ENCODE peak calls at places on chromosomes 12 and 14, in seven cellular contexts. I, H, X, B, O, C and K are unnamed samples.

GRCh38 chr12:47912575-47912974 is 7.8 kb upstream of the VDR start:
- DNase-seq in I (no peak), H (no peak), X (no peak), B (no peak), O (no peak), C (no peak), K (no peak)

GRCh38 chr14:41605550-41606248 is 977 bp upstream of the LRFN5 start:
- DNase-seq in I (no peak), H (peak), X (no peak), B (no peak), O (peak), C (peak), K (peak)

GRCh38 chr12:109736552-109737108 is 23.0 kb downstream of the FAM222A start:
- DNase-seq in I (peak), H (peak), X (no peak), B (peak), O (peak), C (peak), K (no peak)

GRCh38 chr12:131381716-131382430 is 329.0 kb upstream of the SFSWAP start:
- DNase-seq in I (no peak), H (no peak), X (no peak), B (no peak), O (no peak), C (no peak), K (no peak)

GRCh38 chr12:97026901-97027300 is 119.8 kb downstream of the NEDD1 start:
- DNase-seq in I (no peak), H (no peak), X (no peak), B (no peak), O (no peak), C (no peak), K (no peak)

GRCh38 chr12:47822386-47822785 is 2.7 kb upstream of the HDAC7 start:
- DNase-seq in I (no peak), H (no peak), X (no peak), B (no peak), O (no peak), C (no peak), K (no peak)

GRCh38 chr14:31545328-31545727 is 15.9 kb upstream of the NUBPL start:
- DNase-seq in I (no peak), H (no peak), X (no peak), B (no peak), O (no peak), C (no peak), K (no peak)

GRCh38 chr14:102629700-102630365 is 37.4 kb downstream of the RCOR1 start:
- DNase-seq in I (no peak), H (no peak), X (no peak), B (no peak), O (no peak), C (no peak), K (no peak)

GRCh38 chr12:67468549-67469245 is 179.8 kb upstream of the DYRK2 start:
- DNase-seq in I (no peak), H (no peak), X (no peak), B (no peak), O (no peak), C (no peak), K (no peak)

GRCh38 chr12:6614513-6615177 is 7.5 kb upstream of the CHD4 start:
- DNase-seq in I (no peak), H (no peak), X (no peak), B (no peak), O (no peak), C (no peak), K (no peak)
- TF ChIP-seq CTCF in I (no peak), H (no peak), X (no peak), B (no peak), O (no peak), C (no peak), K (peak)

DNA sequence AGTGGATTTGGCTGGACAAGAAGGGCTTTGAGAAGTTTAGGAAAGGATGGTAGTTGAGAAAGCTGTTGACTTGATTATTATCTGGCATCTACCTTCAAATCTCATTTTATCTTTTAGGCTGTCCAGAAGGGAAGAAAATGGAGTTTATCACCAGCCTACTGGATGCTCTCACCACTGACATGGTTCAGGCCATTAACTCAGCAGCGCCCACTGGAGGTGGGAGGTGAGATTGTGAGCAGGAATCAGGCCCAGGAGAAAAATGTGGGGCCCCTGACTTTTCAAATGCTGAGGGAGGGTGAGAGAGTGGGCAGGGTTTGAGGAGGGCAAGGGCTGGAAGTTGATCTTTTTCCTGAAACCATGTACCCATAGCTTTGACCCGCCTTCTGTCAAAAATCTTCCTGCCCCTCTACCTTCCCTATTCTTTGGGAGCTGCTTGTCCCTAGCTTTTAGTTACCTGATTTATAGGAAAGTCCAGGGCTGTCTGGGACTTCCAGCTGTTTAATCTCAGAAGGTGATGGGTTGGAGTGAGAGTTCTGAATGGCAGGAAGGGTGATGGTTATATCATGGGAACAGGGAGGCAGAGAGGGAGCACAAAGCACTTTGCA is 134.2 kb downstream of the SMOC1 start:
- DNase-seq in I (no peak), H (peak), X (no peak), B (no peak), O (peak), C (no peak), K (no peak)
- TF ChIP-seq CTCF in I (peak), H (peak), X (no peak), B (peak), O (peak), C (peak), K (peak)

DNA sequence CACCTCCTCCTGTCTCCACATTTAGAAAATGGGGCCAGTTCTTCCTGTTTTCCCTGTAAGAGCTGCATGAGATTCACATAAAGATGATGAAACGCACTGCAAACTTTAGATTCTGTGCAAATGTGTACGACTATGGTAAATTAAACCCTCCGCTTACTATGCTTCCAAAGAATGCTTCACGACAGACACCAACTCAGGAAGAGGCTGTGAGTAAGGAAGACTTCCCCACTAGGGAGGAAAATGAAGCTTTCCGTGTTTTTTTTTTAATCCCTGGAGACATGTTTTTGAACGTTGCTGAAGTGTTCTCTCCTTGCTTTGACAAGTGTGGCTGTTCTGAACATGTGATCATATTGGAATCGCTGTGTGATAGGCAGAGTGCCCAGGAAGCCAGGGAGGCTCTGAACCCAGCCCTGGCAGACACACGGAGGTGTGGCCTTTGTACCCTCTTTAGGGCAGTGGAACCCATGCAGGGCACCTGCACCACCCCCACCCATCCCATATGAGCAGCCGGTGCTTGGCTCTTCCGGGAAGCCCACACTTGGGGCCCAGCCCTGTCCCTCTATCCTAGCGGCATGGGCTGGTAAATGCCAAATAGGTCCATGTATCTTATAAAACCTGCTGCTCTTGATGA is 7.5 kb upstream of the SYNE3 start:
- DNase-seq in I (peak), H (peak), X (no peak), B (peak), O (no peak), C (no peak), K (no peak)
- TF ChIP-seq CTCF in I (no peak), H (peak), X (no peak), B (no peak), O (no peak), C (no peak), K (no peak)

DNA sequence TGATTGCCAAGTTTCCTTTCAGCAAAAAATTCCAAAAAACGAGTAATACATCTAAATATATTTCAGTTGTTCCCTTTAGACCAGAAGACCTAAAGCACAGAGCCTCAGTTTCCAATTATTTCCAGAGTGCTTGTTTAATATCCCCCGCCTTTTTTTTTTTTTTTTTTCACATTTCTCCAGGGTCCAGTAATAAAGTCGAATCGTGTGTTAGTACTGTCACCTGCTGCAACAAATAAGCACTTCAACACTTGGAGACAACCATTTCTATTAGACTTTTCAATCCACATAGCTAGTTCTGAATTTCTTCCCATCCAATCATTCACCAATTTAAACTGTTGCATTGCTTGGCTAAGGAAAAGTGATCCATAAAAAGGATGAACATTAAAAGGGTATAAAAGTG is 13.6 kb downstream of the PDE6H start:
- DNase-seq in I (no peak), H (no peak), X (no peak), B (no peak), O (no peak), C (no peak), K (no peak)
- TF ChIP-seq CTCF in I (no peak), H (peak), X (no peak), B (no peak), O (no peak), C (no peak), K (no peak)